ENCODE peak calls at places on chromosome 10, in seven cellular contexts. D, U, Z, R, E, X and V are unnamed samples.

GRCh38 chr10:49076319-49076718 is 39.0 kb downstream of the VSTM4 start:
- DNase-seq in E (no peak), R (no peak), X (no peak), U (no peak), Z (no peak), D (no peak), V (no peak)

GRCh38 chr10:110491346-110491745 is 6.4 kb upstream of the DUSP5 start:
- DNase-seq in E (no peak), Z (no peak), X (no peak), D (no peak), R (no peak), U (no peak), V (no peak)

GRCh38 chr10:72692897-72693598 is 1.1 kb downstream of the MCU start:
- DNase-seq in E (no peak), D (no peak), X (peak; percentile 40), Z (no peak), U (peak; percentile 18), R (peak; percentile 20), V (no peak)

GRCh38 chr10:122164815-122165491 is 106.1 kb upstream of the BTBD16 start:
- DNase-seq in U (no peak), R (no peak), Z (peak; percentile 90), X (no peak), D (no peak), E (no peak), V (no peak)

GRCh38 chr10:21184216-21184615 is 287.1 kb upstream of the NEBL start:
- DNase-seq in D (no peak), E (no peak), R (no peak), Z (no peak), X (peak; percentile 48), U (no peak), V (no peak)

GRCh38 chr10:70492786-70493659 is 14.5 kb downstream of the PALD1 start:
- DNase-seq in Z (no peak), U (peak; percentile 30), X (no peak), D (no peak), R (no peak), E (no peak), V (no peak)

GRCh38 chr10:76319666-76320065 is 888.2 kb downstream of the LRMDA start:
- DNase-seq in D (no peak), R (no peak), Z (no peak), E (no peak), X (no peak), U (no peak), V (no peak)

GRCh38 chr10:79246606-79247275 is 100.5 kb upstream of the PPIF start:
- DNase-seq in E (no peak), D (no peak), X (peak; percentile 67), R (no peak), U (no peak), Z (no peak), V (no peak)

GRCh38 chr10:22437620-22438588 is 92.6 kb downstream of the SPAG6 start:
- DNase-seq in U (peak; percentile 19), Z (peak; percentile 62), D (no peak), R (no peak), E (no peak), X (no peak), V (peak; percentile 43)

GRCh38 chr10:126235091-126235978 is 152.9 kb downstream of the ADAM12 start:
- DNase-seq in Z (no peak), D (no peak), U (no peak), X (no peak), E (no peak), R (no peak), V (no peak)

GRCh38 chr10:16816142-16816541 is 1.1 kb downstream of the RSU1 start:
- DNase-seq in X (peak; percentile 11), E (no peak), R (no peak), D (no peak), Z (no peak), U (no peak), V (no peak)

GRCh38 chr10:99280472-99280871 is 44.8 kb upstream of the HPSE2 start:
- DNase-seq in X (no peak), R (no peak), D (no peak), U (no peak), E (no peak), Z (no peak), V (no peak)

GRCh38 chr10:110363572-110364411 is 59.1 kb upstream of the SMNDC1 start:
- DNase-seq in U (no peak), Z (no peak), X (no peak), D (no peak), E (no peak), R (no peak), V (no peak)

GRCh38 chr10:104472957-104473745 is 119.5 kb downstream of the CFAP58 start:
- DNase-seq in E (no peak), U (peak; percentile 4), Z (no peak), X (no peak), D (no peak), R (no peak), V (no peak)

GRCh38 chr10:99870051-99870730 is 87.8 kb downstream of the ABCC2 start:
- DNase-seq in D (no peak), U (no peak), E (no peak), Z (no peak), X (no peak), R (no peak), V (no peak)

GRCh38 chr10:77289790-77290189 is 347.8 kb downstream of the KCNMA1 start:
- DNase-seq in X (no peak), Z (no peak), E (no peak), D (no peak), U (no peak), R (no peak), V (no peak)

DNA sequence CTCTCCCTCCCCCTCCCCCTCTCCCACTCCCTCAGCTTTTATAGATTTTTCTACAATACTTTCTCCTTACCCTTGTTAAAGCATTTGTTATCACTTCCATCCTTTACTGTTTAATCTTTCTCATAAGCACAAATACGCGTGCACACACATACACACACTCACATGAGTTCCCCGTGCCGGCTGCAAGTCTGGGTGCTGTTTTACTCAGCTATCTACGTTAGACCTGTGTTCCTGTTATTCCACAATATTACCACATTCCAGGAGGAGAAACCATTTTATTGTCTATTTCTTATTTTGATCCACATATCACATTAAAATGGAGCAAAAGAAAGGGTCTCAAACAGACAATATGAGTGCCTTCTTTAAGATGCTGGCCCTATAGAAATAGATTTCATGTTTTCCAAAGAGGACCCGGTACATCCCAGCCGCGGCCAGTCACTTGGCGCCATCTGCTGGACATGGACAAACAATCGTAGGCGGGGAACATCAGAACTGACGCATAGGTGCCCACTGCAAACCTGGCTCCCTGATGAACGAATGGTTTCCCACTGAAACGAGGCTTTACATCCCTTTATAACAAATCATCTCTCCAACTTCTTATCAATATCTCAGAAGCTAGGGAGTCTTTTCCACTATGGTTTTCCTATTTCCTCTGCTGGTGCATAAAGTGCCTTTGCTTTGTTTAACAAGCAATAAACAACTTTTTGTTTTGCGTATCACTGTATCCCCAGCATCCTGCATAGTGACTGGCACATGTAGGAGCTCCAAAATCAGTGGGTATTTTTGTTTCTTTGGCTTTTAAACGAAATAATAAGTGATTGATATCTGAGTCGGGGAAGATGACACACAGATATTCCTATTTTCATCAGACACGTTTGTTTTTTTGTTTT is 25.2 kb upstream of the OPTN start:
- DNase-seq in E (peak; percentile 27), R (peak; percentile 83), Z (peak; percentile 30), X (peak; percentile 62), U (peak; percentile 60), D (peak; percentile 79), V (peak; percentile 74)
- TF ChIP-seq CTCF in E (peak; percentile 90), R (peak; percentile 88), Z (peak; percentile 86), X (peak; percentile 87), U (peak; percentile 87), D (peak; percentile 79), V (peak; percentile 85)

GRCh38 chr10:93180402-93181040 is 106.8 kb downstream of the CYP26A1 start:
- DNase-seq in E (peak; percentile 77), R (no peak), D (no peak), U (peak; percentile 7), Z (no peak), X (peak; percentile 49), V (no peak)
- TF ChIP-seq CTCF in E (no peak), R (no peak), D (no peak), U (no peak), Z (no peak), X (no peak), V (no peak)

GRCh38 chr10:68331455-68332258 is at the start of gene HNRNPH3:
- DNase-seq in X (peak; percentile 98), E (peak; percentile 90), U (peak; percentile 97), R (peak; percentile 99), D (peak; percentile 99), Z (peak; percentile 92), V (peak; percentile 95)

GRCh38 chr10:68333058-68333395 is 299 bp upstream of the PBLD start:
- DNase-seq in R (no peak), E (no peak), D (no peak), U (peak; percentile 56), Z (peak; percentile 5), X (no peak), V (no peak)

GRCh38 chr10:68333452-68333851 is 724 bp upstream of the PBLD start:
- DNase-seq in D (no peak), X (no peak), Z (no peak), U (no peak), E (no peak), R (no peak), V (no peak)

GRCh38 chr10:68330852-68331454 is 911 bp upstream of the HNRNPH3 start:
- DNase-seq in R (no peak), U (peak; percentile 23), X (peak; percentile 54), Z (no peak), D (no peak), E (no peak), V (no peak)

DNA sequence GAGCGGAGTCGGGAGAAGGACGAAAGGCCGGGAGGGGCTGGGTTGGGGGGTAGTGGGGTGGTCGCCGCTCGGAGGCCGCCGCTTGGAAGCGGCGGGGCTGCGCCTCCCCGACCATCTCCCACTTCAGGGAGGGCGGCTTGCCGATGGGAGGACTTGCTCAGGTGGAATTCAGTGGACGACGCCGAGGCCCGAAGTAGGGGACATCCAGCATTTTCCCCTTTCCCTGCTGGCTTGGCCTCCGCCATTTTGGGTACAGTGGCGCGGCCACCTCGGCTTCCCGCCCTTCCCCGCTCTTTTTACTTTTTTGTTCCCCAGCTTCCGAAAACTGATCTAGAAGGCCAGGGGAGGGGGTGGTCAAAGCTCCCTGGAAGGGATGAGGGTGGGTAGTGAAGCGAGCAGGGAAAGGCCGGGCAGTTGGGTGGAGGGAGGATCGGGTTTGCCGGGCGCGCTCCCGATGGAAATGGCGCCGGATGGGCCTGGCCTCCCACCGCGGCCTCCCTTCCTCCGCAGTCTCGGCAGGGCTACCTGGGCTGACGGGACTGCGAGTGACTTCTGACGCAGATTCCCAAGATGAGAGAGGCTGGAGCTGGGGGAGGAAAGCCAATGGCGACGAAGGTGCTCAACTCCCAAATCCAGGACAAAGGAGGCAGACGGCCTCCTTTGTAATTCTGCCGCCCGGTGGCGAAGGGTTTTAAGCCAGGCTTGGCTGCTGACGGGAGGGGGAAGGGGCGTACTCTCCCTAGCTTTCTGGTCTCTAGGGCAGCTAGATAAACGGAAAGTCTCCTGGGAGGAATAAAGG is at the start of gene PBLD:
- DNase-seq in D (peak; percentile 79), X (peak; percentile 82), R (peak; percentile 82), E (no peak), Z (peak; percentile 71), U (peak; percentile 74), V (peak; percentile 45)
- TF ChIP-seq CTCF in D (no peak), X (peak; percentile 50), R (peak; percentile 44), E (peak; percentile 18), Z (peak; percentile 58), U (peak; percentile 46), V (peak; percentile 50)

GRCh38 chr10:30647089-30647488 is 17.5 kb upstream of the LYZL2 start:
- DNase-seq in E (no peak), Z (no peak), D (no peak), R (peak; percentile 11), X (no peak), U (no peak), V (no peak)

GRCh38 chr10:30639946-30640786 is 10.6 kb upstream of the LYZL2 start:
- DNase-seq in Z (peak; percentile 53), D (no peak), R (no peak), E (peak; percentile 62), U (peak; percentile 77), X (peak; percentile 82), V (peak; percentile 54)

GRCh38 chr10:30645340-30645827 is 15.8 kb upstream of the LYZL2 start:
- DNase-seq in X (peak; percentile 27), U (peak; percentile 47), D (peak; percentile 35), E (no peak), Z (peak; percentile 9), R (peak; percentile 49), V (no peak)
- TF ChIP-seq CTCF in X (no peak), U (no peak), D (no peak), E (no peak), Z (no peak), R (no peak), V (no peak)